ENCODE peak calls at places on chromosomes 5 and 9, in five cellular contexts. Q, G, D, A and K are unnamed samples.

GRCh38 chr9:127263664-127264063 is 910 bp upstream of the GARNL3 start:
- DNase-seq in G (no peak), A (no peak), D (no peak), Q (no peak), K (no peak)

GRCh38 chr5:167261309-167262100 is 1029.9 kb upstream of the WWC1 start:
- DNase-seq in D (no peak), A (no peak), Q (no peak), G (no peak), K (no peak)

GRCh38 chr9:127407505-127407868 is 10.5 kb downstream of the SLC2A8 start:
- DNase-seq in G (no peak), Q (no peak), A (no peak), D (no peak), K (no peak)

GRCh38 chr5:73515232-73515631 is 17.0 kb downstream of the BTF3 start:
- DNase-seq in A (no peak), G (no peak), D (no peak), Q (no peak), K (no peak)

GRCh38 chr5:81081461-81081835 is 121.3 kb downstream of the RASGRF2 start:
- DNase-seq in G (no peak), A (no peak), D (no peak), Q (no peak), K (no peak)

GRCh38 chr5:154771383-154771901 is 16.3 kb downstream of the LARP1 start:
- DNase-seq in Q (no peak), D (no peak), A (no peak), G (no peak), K (no peak)

GRCh38 chr5:149471406-149472183 is 79.6 kb downstream of the CSNK1A1 start:
- DNase-seq in A (no peak), G (no peak), Q (no peak), D (peak), K (no peak)

GRCh38 chr5:179457612-179458011 is 92.7 kb upstream of the RUFY1 start:
- DNase-seq in Q (no peak), D (no peak), A (no peak), G (peak), K (no peak)

GRCh38 chr5:176444742-176445141 is 3.4 kb upstream of the FAF2 start:
- DNase-seq in D (no peak), A (no peak), Q (no peak), G (no peak), K (no peak)

GRCh38 chr9:95014917-95015316 is 288.4 kb downstream of the AOPEP start:
- DNase-seq in A (no peak), G (no peak), D (no peak), Q (no peak), K (no peak)
- TF ChIP-seq CTCF in A (no peak), G (no peak), D (no peak), Q (no peak), K (no peak)

DNA sequence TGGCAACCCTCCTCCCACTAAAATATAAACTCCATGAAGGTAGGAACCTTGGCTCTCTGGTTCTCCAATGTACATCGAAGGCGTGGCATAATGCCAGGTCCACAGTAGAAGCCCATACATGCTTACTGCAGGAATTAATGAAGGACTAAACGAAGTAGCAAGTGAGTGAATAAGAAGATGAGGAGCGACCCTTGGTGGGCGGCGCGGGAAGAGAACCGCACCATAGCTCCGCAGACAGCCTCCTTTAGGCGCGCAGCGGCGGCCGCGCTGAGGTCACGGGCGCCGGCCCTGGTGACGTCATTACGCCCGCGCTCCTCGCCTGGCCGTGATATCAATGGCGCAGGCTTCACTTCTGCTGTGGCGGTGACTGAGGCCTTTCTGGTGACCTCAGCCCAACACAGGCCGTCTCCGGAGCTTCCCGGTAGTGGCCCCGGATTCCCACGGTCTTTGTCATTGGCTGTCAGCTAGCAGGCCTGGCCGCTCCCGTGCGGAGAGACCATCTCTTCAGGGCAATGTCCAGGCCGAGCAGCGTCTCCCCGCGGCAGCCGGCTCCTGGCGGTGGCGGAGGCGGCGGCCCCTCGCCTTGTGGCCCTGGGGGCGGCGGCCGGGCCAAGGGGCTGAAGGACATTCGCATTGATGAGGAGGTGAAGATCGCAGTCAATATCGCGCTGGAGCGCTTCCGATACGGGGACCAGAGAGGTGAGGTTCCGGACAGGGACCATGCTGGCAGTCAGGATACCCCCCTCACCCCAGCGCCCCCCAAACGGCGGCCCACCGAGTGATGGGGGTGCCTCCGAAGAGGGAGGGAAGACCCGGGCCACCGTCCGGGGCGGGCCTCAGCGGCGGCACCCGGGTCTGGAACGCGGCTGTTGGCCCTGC is at the start of gene YTHDC2:
- DNase-seq in Q (peak), D (peak), G (peak), A (peak), K (peak)
- TF ChIP-seq CTCF in Q (peak), D (no peak), G (peak), A (no peak), K (peak)

DNA sequence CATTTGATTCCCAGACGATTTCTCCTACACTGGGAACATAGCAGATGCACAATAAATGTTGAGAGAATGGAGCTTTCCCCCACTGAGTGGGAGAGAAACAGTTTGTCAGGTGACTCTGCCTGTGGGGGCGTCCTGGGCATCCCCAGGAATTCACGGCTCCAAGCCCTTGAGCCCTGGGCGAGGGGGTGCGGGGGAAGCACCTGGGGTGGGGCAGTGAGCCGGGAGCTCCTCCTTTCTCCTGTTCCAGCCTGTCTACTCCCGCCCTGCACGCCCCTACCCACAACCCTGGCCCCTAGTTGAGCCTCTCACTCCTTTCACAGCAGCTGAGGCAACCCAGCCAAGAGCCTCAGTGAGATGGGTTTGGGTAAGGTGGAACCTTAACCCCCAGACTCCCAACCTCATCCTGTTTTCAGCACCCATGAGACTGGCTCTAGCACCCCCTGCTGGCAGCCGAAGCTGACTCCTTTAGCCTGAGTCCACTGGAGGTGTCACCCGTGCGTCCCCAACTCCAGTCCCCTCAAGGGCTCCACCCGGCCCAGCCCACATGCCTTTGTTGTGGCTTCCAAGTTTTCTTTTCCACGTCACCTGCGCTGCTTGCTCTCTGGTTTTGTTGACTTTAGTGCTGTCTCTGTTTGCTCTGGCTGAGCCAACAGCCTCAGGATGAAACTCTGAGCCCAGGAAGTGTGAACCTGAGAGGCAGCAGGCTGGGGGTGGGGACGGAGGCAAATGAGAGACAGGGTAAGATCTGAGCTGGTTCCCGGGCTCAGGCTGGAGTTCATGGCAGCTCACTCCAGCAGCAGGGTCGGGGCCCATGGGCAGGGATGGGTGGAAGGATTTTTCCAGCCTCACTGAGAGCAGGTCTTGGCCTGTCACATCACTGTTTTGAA is 13.0 kb upstream of the AQP7 start:
- DNase-seq in G (peak), A (peak), D (peak), Q (peak), K (peak)
- TF ChIP-seq CTCF in G (peak), A (peak), D (peak), Q (peak), K (peak)

GRCh38 chr9:77756449-77756848 is 108.3 kb upstream of the GNA14 start:
- DNase-seq in A (no peak), G (no peak), D (no peak), Q (no peak), K (no peak)
- TF ChIP-seq CTCF in A (no peak), G (no peak), D (no peak), Q (peak), K (peak)

GRCh38 chr9:121744002-121744686 is 92.7 kb downstream of the DAB2IP start:
- DNase-seq in D (peak), G (peak), Q (peak), A (no peak), K (peak)

GRCh38 chr9:121742923-121743322 is 91.5 kb downstream of the DAB2IP start:
- DNase-seq in D (no peak), A (no peak), G (no peak), Q (no peak), K (no peak)

GRCh38 chr9:121745396-121745695 is 93.9 kb downstream of the DAB2IP start:
- DNase-seq in G (no peak), Q (no peak), A (no peak), D (no peak), K (no peak)

GRCh38 chr9:121744687-121745395 is 93.4 kb downstream of the DAB2IP start:
- DNase-seq in Q (no peak), D (no peak), A (no peak), G (no peak), K (no peak)

DNA sequence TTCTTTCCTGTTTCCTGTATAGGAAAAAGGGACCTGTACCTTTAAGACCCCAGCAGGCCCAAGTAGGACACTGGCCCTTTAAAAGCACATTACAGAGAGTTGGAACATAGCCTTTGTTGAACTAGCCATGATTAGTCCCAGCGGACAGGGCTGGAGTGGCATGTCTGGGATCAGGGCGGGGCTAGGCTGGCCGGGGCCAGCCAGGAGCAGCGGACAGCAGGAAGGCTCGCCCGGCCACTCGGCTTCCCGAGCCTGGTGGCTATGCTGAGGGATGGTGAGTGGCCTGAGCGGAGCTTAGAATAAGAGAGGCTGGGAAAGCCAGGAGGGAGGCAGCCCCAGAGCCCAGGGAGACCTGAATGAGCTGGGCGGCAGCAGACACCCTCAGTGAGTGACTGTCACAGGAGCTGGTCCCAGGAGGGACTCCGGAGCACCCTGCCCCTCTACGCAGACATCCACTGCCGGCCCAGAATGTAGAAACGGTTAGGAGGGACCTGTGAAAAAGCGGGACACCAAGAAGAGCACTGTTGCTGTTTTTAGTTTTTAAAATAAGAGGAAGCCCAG is 92.1 kb downstream of the DAB2IP start:
- DNase-seq in Q (no peak), A (no peak), G (peak), D (peak), K (no peak)
- TF ChIP-seq CTCF in Q (no peak), A (no peak), G (no peak), D (peak), K (no peak)

DNA sequence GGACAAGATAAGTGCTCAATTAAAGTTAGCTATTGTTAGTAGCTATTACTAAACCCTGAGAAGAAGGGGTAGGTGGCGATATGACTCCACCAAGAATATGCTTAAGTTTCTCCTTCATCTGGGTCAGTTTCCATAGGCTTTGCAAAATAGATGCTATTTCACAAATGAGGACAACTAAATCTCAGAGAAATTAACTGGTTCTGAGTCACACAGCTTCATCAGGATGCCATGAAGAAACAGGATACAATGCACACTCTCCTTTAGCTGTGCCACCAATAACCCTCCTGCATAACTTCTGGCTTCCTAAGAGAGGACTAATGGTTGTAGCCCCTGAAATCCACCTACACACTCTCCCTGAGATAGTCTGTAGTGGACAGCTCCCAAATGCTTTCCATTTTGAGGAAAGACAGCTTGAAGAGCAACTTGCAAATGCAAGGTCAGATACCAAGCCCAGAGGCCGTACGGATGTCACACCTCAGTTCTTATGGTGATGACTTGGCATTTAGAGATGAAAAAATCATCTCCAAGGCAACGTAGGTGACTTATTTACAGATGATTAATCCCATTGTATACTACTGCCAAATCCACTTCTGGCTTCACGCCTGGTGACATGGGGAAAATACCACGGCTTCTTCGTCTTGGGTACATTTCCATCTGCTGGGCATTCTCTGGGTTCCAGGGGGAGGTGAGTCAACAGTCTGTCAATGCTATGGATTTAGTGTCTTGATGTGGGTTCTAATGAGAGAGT is 251.4 kb upstream of the IL12B start:
- DNase-seq in A (no peak), D (no peak), G (no peak), Q (no peak), K (no peak)
- TF ChIP-seq CTCF in A (no peak), D (no peak), G (no peak), Q (no peak), K (no peak)